ENCODE peak calls at places on chromosomes 13 and 19, in four cellular contexts. I is H9, V is dorsolateral prefrontal cortex, T is heart left ventricle. K is an unnamed sample.

GRCh38 chr13:19782049-19782726 is 557 bp downstream of the PSPC1 start:
- DNase-seq in I (no peak), V (peak), T (peak), K (peak)

GRCh38 chr13:29359181-29359580 is 236.3 kb downstream of the SLC7A1 start:
- DNase-seq in I (no peak), V (no peak), T (no peak), K (no peak)

GRCh38 chr19:57830071-57830602 is at the start of gene ZNF587B:
- DNase-seq in I (peak), V (peak), T (peak), K (peak)

GRCh38 chr13:108345016-108345415 is 75.5 kb downstream of the TNFSF13B start:
- DNase-seq in I (peak), V (no peak), T (no peak), K (no peak)

GRCh38 chr13:75725784-75726183 is 89.7 kb downstream of the LMO7 start:
- DNase-seq in I (no peak), V (no peak), T (no peak), K (no peak)

GRCh38 chr13:74443623-74444022 is 309.4 kb upstream of the KLF12 start:
- DNase-seq in I (no peak), V (no peak), T (no peak), K (no peak)

GRCh38 chr19:2852598-2852997 is 11.3 kb downstream of the ZNF555 start:
- DNase-seq in I (no peak), V (no peak), T (no peak), K (no peak)

GRCh38 chr19:30227071-30227621 is 145.0 kb upstream of the ZNF536 start:
- DNase-seq in I (no peak), V (no peak), T (no peak), K (no peak)

GRCh38 chr13:27970382-27971235 is 1.5 kb upstream of the CDX2 start:
- DNase-seq in I (no peak), V (no peak), T (no peak), K (no peak)

GRCh38 chr19:16737909-16738308 is 18.3 kb downstream of the NWD1 start:
- DNase-seq in I (no peak), V (no peak), T (no peak), K (no peak)

GRCh38 chr13:24220086-24220703 is 59.7 kb downstream of the SPATA13 start:
- DNase-seq in I (peak), V (no peak), T (no peak), K (no peak)

GRCh38 chr19:48061401-48062344 is 17.8 kb upstream of the CABP5 start:
- DNase-seq in I (peak), V (no peak), T (no peak), K (no peak)
- TF ChIP-seq CTCF in I (peak), V (no peak), T (no peak), K (no peak)

DNA sequence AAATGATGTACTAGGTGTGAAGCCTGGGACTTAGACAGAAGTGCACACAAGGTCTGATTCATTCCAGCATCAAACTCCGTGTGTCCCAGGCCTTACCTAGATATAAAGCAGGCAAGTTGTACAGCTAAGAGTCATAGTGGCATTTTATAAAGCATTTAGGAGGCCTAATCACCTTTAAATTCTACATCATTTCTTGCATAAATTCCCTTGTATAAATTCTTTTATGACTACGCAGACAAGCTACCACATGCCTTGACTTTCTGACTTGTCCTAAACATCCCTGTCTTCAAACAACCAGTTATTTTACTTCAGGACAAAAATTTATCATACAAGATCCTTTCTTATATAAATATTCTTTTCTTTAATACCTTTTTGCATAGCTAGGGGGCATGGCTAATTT is 22.5 kb downstream of the TMEM255B start:
- DNase-seq in I (no peak), V (no peak), T (no peak), K (no peak)
- TF ChIP-seq CTCF in I (no peak), V (peak), T (no peak), K (no peak)

DNA sequence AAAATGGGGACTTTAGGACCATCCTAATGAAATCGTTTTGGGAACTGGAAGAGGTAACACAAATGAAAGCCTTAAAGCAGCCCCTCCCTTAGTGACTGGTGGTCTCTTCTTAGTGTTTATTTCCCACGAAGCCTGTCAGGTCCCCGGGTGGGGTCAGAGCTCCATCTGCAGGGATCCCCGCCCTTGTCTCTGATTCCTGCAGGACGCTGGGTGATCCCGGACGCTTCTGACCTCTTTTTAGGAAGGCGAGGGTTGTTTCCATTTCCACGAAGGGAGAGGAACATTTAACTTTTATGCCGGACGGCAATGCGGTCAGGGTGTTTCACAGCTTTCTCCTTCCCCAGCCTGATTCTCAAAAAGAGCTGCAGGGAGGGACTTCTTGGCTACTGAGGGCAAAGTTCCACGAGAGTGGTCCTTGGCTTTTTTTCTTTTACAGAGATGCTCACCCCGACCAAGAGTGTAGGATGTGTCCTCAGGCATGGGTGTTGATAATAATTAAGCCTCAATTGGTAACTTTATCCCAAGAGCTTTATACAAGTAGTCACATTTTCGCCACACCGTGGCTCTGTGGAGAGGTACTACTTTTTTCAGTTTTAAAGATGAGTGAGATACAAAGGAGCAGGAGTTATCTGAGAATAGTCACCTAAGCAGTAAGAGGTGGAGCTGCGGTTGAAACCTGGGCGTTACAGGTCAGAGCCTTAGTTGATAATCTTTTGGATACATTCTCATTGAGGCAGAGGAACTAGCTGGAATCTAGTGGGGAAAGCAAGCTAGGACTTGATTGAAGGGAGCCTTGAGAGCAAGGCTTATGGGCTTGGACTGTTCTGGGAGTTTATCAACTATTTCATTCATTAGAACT is 813 bp downstream of the ZNF284 start:
- DNase-seq in I (no peak), V (no peak), T (no peak), K (no peak)
- TF ChIP-seq CTCF in I (no peak), V (no peak), T (no peak), K (no peak)

GRCh38 chr19:19320362-19321142 is at the start of the genes MAU2 and SUGP1:
- DNase-seq in I (peak), V (peak), T (peak), K (peak)
- TF ChIP-seq CTCF in I (no peak), V (peak), T (peak), K (no peak)

GRCh38 chr13:67140006-67140405 is 90.1 kb downstream of the PCDH9 start:
- DNase-seq in I (no peak), V (no peak), T (no peak), K (no peak)
- TF ChIP-seq CTCF in I (no peak), V (no peak), T (no peak), K (no peak)

GRCh38 chr13:72258340-72258981 is 391.5 kb upstream of the DACH1 start:
- DNase-seq in I (peak), V (no peak), T (no peak), K (no peak)

GRCh38 chr13:72261732-72262131 is 394.7 kb upstream of the DACH1 start:
- DNase-seq in I (no peak), V (no peak), T (no peak), K (no peak)

GRCh38 chr13:72253754-72254153 is 386.8 kb upstream of the DACH1 start:
- DNase-seq in I (no peak), V (no peak), T (no peak), K (no peak)

GRCh38 chr13:72259528-72259927 is 392.5 kb upstream of the DACH1 start:
- DNase-seq in I (no peak), V (no peak), T (no peak), K (no peak)

GRCh38 chr13:72255908-72256307 is 388.9 kb upstream of the DACH1 start:
- DNase-seq in I (peak), V (no peak), T (no peak), K (no peak)
- TF ChIP-seq CTCF in I (peak), V (peak), T (no peak), K (no peak)